ENCODE peak calls at places on chromosome 15, in eight cellular contexts. One of them, this sample, is unnamed.

GRCh38 chr15:55652909-55653495 is 64.9 kb upstream of the PYGO1 start:
- DNase-seq in H54: no peak
- DNase-seq in GM23338: peak
- DNase-seq in tibial artery: no peak
- DNase-seq in LNCaP clone FGC: no peak
- DNase-seq in LHCN-M2: no peak
- DNase-seq in neuronal stem cell: peak
- DNase-seq in NCI-H526 treated with DMSO at 0.1 percent for 48 hours: no peak
- DNase-seq in this sample: no peak

GRCh38 chr15:70071799-70072198 is 25.9 kb downstream of the TLE3 start:
- DNase-seq in H54: no peak
- DNase-seq in GM23338: no peak
- DNase-seq in tibial artery: no peak
- DNase-seq in LNCaP clone FGC: no peak
- DNase-seq in LHCN-M2: no peak
- DNase-seq in neuronal stem cell: peak
- DNase-seq in NCI-H526 treated with DMSO at 0.1 percent for 48 hours: no peak
- DNase-seq in this sample: no peak

GRCh38 chr15:59313703-59314332 is 58.9 kb downstream of the MYO1E start:
- DNase-seq in H54: no peak
- DNase-seq in GM23338: no peak
- DNase-seq in tibial artery: peak
- DNase-seq in LNCaP clone FGC: peak
- DNase-seq in LHCN-M2: peak
- DNase-seq in neuronal stem cell: no peak
- DNase-seq in NCI-H526 treated with DMSO at 0.1 percent for 48 hours: no peak
- DNase-seq in this sample: peak

GRCh38 chr15:101479342-101479845 is 10.1 kb downstream of the PCSK6 start:
- DNase-seq in H54: no peak
- DNase-seq in GM23338: no peak
- DNase-seq in tibial artery: no peak
- DNase-seq in LNCaP clone FGC: no peak
- DNase-seq in LHCN-M2: no peak
- DNase-seq in neuronal stem cell: no peak
- DNase-seq in NCI-H526 treated with DMSO at 0.1 percent for 48 hours: no peak
- DNase-seq in this sample: no peak

GRCh38 chr15:45962733-45963132 is 327.9 kb downstream of the SQOR start:
- DNase-seq in H54: no peak
- DNase-seq in GM23338: no peak
- DNase-seq in tibial artery: no peak
- DNase-seq in LNCaP clone FGC: no peak
- DNase-seq in LHCN-M2: no peak
- DNase-seq in neuronal stem cell: no peak
- DNase-seq in NCI-H526 treated with DMSO at 0.1 percent for 48 hours: no peak
- DNase-seq in this sample: no peak

GRCh38 chr15:68051109-68051508 is 3.0 kb upstream of the PIAS1 start:
- DNase-seq in H54: no peak
- DNase-seq in GM23338: no peak
- DNase-seq in tibial artery: no peak
- DNase-seq in LNCaP clone FGC: no peak
- DNase-seq in LHCN-M2: no peak
- DNase-seq in neuronal stem cell: no peak
- DNase-seq in NCI-H526 treated with DMSO at 0.1 percent for 48 hours: no peak
- DNase-seq in this sample: no peak

GRCh38 chr15:26119322-26119721 is 256.2 kb upstream of the ATP10A start:
- DNase-seq in H54: no peak
- DNase-seq in GM23338: no peak
- DNase-seq in tibial artery: no peak
- DNase-seq in LNCaP clone FGC: no peak
- DNase-seq in LHCN-M2: no peak
- DNase-seq in neuronal stem cell: no peak
- DNase-seq in NCI-H526 treated with DMSO at 0.1 percent for 48 hours: no peak
- DNase-seq in this sample: no peak

GRCh38 chr15:49279481-49280186 is 109.6 kb downstream of the GALK2 start:
- DNase-seq in H54: no peak
- DNase-seq in GM23338: no peak
- DNase-seq in tibial artery: no peak
- DNase-seq in LNCaP clone FGC: no peak
- DNase-seq in LHCN-M2: peak
- DNase-seq in neuronal stem cell: no peak
- DNase-seq in NCI-H526 treated with DMSO at 0.1 percent for 48 hours: no peak
- DNase-seq in this sample: no peak

GRCh38 chr15:63587527-63587926 is 9.7 kb upstream of the FBXL22 start:
- DNase-seq in H54: no peak
- DNase-seq in GM23338: no peak
- DNase-seq in tibial artery: no peak
- DNase-seq in LNCaP clone FGC: peak
- DNase-seq in LHCN-M2: peak
- DNase-seq in neuronal stem cell: no peak
- DNase-seq in NCI-H526 treated with DMSO at 0.1 percent for 48 hours: no peak
- DNase-seq in this sample: peak

GRCh38 chr15:69656271-69657030 is 203.8 kb downstream of the RPLP1 start:
- DNase-seq in H54: no peak
- DNase-seq in GM23338: no peak
- DNase-seq in tibial artery: no peak
- DNase-seq in LNCaP clone FGC: peak
- DNase-seq in LHCN-M2: no peak
- DNase-seq in neuronal stem cell: no peak
- DNase-seq in NCI-H526 treated with DMSO at 0.1 percent for 48 hours: no peak
- DNase-seq in this sample: no peak

GRCh38 chr15:38378162-38378560 is 75.8 kb upstream of the FAM98B start:
- DNase-seq in H54: no peak
- DNase-seq in GM23338: no peak
- DNase-seq in tibial artery: peak
- DNase-seq in LNCaP clone FGC: no peak
- DNase-seq in LHCN-M2: no peak
- DNase-seq in neuronal stem cell: no peak
- DNase-seq in NCI-H526 treated with DMSO at 0.1 percent for 48 hours: no peak
- DNase-seq in this sample: no peak

GRCh38 chr15:66935121-66935520 is 130.3 kb upstream of the SMAD3 start:
- DNase-seq in H54: no peak
- DNase-seq in GM23338: no peak
- DNase-seq in tibial artery: peak
- DNase-seq in LNCaP clone FGC: no peak
- DNase-seq in LHCN-M2: no peak
- DNase-seq in neuronal stem cell: no peak
- DNase-seq in NCI-H526 treated with DMSO at 0.1 percent for 48 hours: no peak
- DNase-seq in this sample: no peak

GRCh38 chr15:52234596-52235541 is 43.7 kb upstream of the GNB5 start:
- DNase-seq in H54: no peak
- DNase-seq in GM23338: no peak
- DNase-seq in tibial artery: no peak
- DNase-seq in LNCaP clone FGC: no peak
- DNase-seq in LHCN-M2: no peak
- DNase-seq in neuronal stem cell: no peak
- DNase-seq in NCI-H526 treated with DMSO at 0.1 percent for 48 hours: no peak
- DNase-seq in this sample: no peak

GRCh38 chr15:45441686-45442085 is 63.3 kb upstream of the GATM start:
- DNase-seq in H54: no peak
- DNase-seq in GM23338: no peak
- DNase-seq in tibial artery: no peak
- DNase-seq in LNCaP clone FGC: no peak
- DNase-seq in LHCN-M2: no peak
- DNase-seq in neuronal stem cell: no peak
- DNase-seq in NCI-H526 treated with DMSO at 0.1 percent for 48 hours: no peak
- DNase-seq in this sample: no peak

GRCh38 chr15:69574506-69574905 is 121.9 kb downstream of the RPLP1 start:
- DNase-seq in H54: no peak
- DNase-seq in GM23338: no peak
- DNase-seq in tibial artery: no peak
- DNase-seq in LNCaP clone FGC: no peak
- DNase-seq in LHCN-M2: no peak
- DNase-seq in neuronal stem cell: no peak
- DNase-seq in NCI-H526 treated with DMSO at 0.1 percent for 48 hours: no peak
- DNase-seq in this sample: no peak

GRCh38 chr15:68560501-68561113 is 18.2 kb upstream of the CORO2B start:
- DNase-seq in H54: no peak
- DNase-seq in GM23338: no peak
- DNase-seq in tibial artery: peak
- DNase-seq in LNCaP clone FGC: no peak
- DNase-seq in LHCN-M2: no peak
- DNase-seq in neuronal stem cell: no peak
- DNase-seq in NCI-H526 treated with DMSO at 0.1 percent for 48 hours: no peak
- DNase-seq in this sample: no peak

GRCh38 chr15:72907733-72908132 is 124.2 kb upstream of the ADPGK start:
- DNase-seq in H54: no peak
- DNase-seq in GM23338: no peak
- DNase-seq in tibial artery: no peak
- DNase-seq in LNCaP clone FGC: no peak
- DNase-seq in LHCN-M2: no peak
- DNase-seq in neuronal stem cell: no peak
- DNase-seq in NCI-H526 treated with DMSO at 0.1 percent for 48 hours: no peak
- DNase-seq in this sample: no peak

GRCh38 chr15:74808073-74808839 is 4.4 kb upstream of the LMAN1L start:
- DNase-seq in H54: no peak
- DNase-seq in GM23338: no peak
- DNase-seq in tibial artery: no peak
- DNase-seq in LNCaP clone FGC: peak
- DNase-seq in LHCN-M2: no peak
- DNase-seq in neuronal stem cell: no peak
- DNase-seq in NCI-H526 treated with DMSO at 0.1 percent for 48 hours: no peak
- DNase-seq in this sample: no peak

GRCh38 chr15:65337436-65338070 is 33.1 kb downstream of the RNU5B-1 start:
- DNase-seq in H54: no peak
- DNase-seq in GM23338: no peak
- DNase-seq in tibial artery: no peak
- DNase-seq in LNCaP clone FGC: no peak
- DNase-seq in LHCN-M2: no peak
- DNase-seq in neuronal stem cell: no peak
- DNase-seq in NCI-H526 treated with DMSO at 0.1 percent for 48 hours: peak
- DNase-seq in this sample: no peak

GRCh38 chr15:59329570-59330350 is 42.9 kb downstream of the MYO1E start:
- DNase-seq in H54: no peak
- DNase-seq in GM23338: no peak
- DNase-seq in tibial artery: no peak
- DNase-seq in LNCaP clone FGC: no peak
- DNase-seq in LHCN-M2: peak
- DNase-seq in neuronal stem cell: no peak
- DNase-seq in NCI-H526 treated with DMSO at 0.1 percent for 48 hours: no peak
- DNase-seq in this sample: no peak

This sample was measured in H4.